ENCODE peak calls at places on chromosome 19, in nine cellular contexts. K is lower leg skin, M is psoas muscle, U is Calu3, H is RWPE1, O is uterus, S is tibial artery, Y is astrocyte of the spinal cord, J is left ventricle myocardium inferior. L is an unnamed sample.

GRCh38 chr19:33469171-33470039 is 52.2 kb downstream of the PEPD start:
- DNase-seq in K (peak), Y (no peak), S (no peak), O (no peak), U (no peak), H (no peak), M (no peak), J (no peak), L (no peak)

GRCh38 chr19:9945319-9945966 is 9.1 kb upstream of the OLFM2 start:
- DNase-seq in Y (peak), M (peak), J (peak), K (peak), S (peak), O (peak), H (peak), U (no peak), L (peak)

GRCh38 chr19:27971869-27972268 is 1241.1 kb downstream of the UQCRFS1 start:
- DNase-seq in H (no peak), U (no peak), Y (no peak), O (no peak), M (no peak), J (no peak), S (no peak), K (no peak), L (no peak)

GRCh38 chr19:44993526-44993925 is 7.7 kb upstream of the RELB start:
- DNase-seq in U (no peak), K (no peak), Y (no peak), O (no peak), M (no peak), H (no peak), J (no peak), S (no peak), L (no peak)

GRCh38 chr19:46659151-46660007 is 1.6 kb downstream of the DACT3 start:
- DNase-seq in Y (no peak), J (no peak), U (no peak), M (no peak), K (no peak), S (peak), O (peak), H (no peak), L (no peak)

GRCh38 chr19:29415507-29415906 is 110.3 kb upstream of the VSTM2B start:
- DNase-seq in J (no peak), Y (no peak), K (no peak), H (no peak), O (no peak), U (no peak), M (no peak), S (no peak), L (no peak)

GRCh38 chr19:17790059-17790780 is 4.7 kb upstream of the B3GNT3 start:
- DNase-seq in H (no peak), K (no peak), J (no peak), O (no peak), S (no peak), M (no peak), Y (no peak), U (no peak), L (no peak)

GRCh38 chr19:29873024-29873800 is 61.4 kb downstream of the CCNE1 start:
- DNase-seq in M (peak), Y (no peak), O (peak), H (peak), U (peak), J (peak), S (no peak), K (peak), L (no peak)

GRCh38 chr19:13138171-13138915 is 11.8 kb downstream of the STX10 start:
- DNase-seq in O (no peak), Y (no peak), S (no peak), J (no peak), H (no peak), M (no peak), U (no peak), K (no peak), L (no peak)

GRCh38 chr19:18961767-18962423 is 20.9 kb upstream of the HOMER3 start:
- DNase-seq in O (no peak), Y (no peak), J (no peak), K (no peak), S (no peak), H (no peak), M (no peak), U (no peak), L (no peak)

GRCh38 chr19:12639901-12640613 is 26.5 kb downstream of the MAN2B1 start:
- DNase-seq in J (peak), K (peak), H (peak), M (peak), O (peak), Y (peak), U (no peak), S (peak), L (peak)

GRCh38 chr19:16338470-16339360 is 14.1 kb downstream of the KLF2 start:
- DNase-seq in Y (peak), J (no peak), M (peak), K (no peak), O (no peak), H (peak), S (peak), U (peak), L (peak)

GRCh38 chr19:43683905-43684304 is 13.9 kb upstream of the PLAUR start:
- DNase-seq in S (no peak), U (no peak), K (no peak), M (no peak), O (no peak), H (no peak), J (no peak), Y (no peak), L (no peak)

GRCh38 chr19:13983213-13983889 is 22.8 kb downstream of the RFX1 start:
- DNase-seq in J (no peak), Y (no peak), K (no peak), M (no peak), S (no peak), O (no peak), H (no peak), U (no peak), L (no peak)

GRCh38 chr19:17834350-17835181 is 13.2 kb downstream of the JAK3 start:
- DNase-seq in Y (no peak), K (no peak), H (no peak), M (no peak), O (no peak), J (no peak), S (no peak), U (no peak), L (no peak)

GRCh38 chr19:35320285-35320706 is 8.7 kb upstream of the CD22 start:
- DNase-seq in O (no peak), Y (no peak), U (no peak), K (no peak), M (no peak), S (no peak), H (no peak), J (no peak), L (no peak)

GRCh38 chr19:8458380-8458779 is 13.6 kb downstream of the HNRNPM start:
- DNase-seq in Y (no peak), M (no peak), H (no peak), J (no peak), S (no peak), U (no peak), O (no peak), K (no peak), L (no peak)

GRCh38 chr19:5718579-5719273 is 1.2 kb downstream of the LONP1 start:
- DNase-seq in M (no peak), S (no peak), U (peak), J (no peak), H (peak), Y (peak), O (no peak), K (no peak), L (peak)

GRCh38 chr19:35642798-35643254 is 1.3 kb downstream of the ETV2 start:
- DNase-seq in K (no peak), J (no peak), M (no peak), H (no peak), Y (no peak), U (no peak), S (no peak), O (peak), L (no peak)

GRCh38 chr19:33241530-33242101 is 16.0 kb upstream of the SLC7A10 start:
- DNase-seq in S (no peak), H (peak), Y (no peak), K (no peak), U (peak), J (no peak), O (peak), M (no peak), L (no peak)

GRCh38 chr19:35114656-35115537 is 726 bp upstream of the FXYD3 start:
- DNase-seq in H (peak), M (peak), K (peak), J (peak), Y (peak), S (peak), O (peak), U (peak), L (no peak)

GRCh38 chr19:29524912-29525870 is 603 bp upstream of the VSTM2B start:
- DNase-seq in Y (no peak), O (no peak), J (peak), K (no peak), S (no peak), U (no peak), M (no peak), H (no peak), L (no peak)

GRCh38 chr19:1401889-1402217 is 511 bp upstream of the GAMT start:
- DNase-seq in S (no peak), K (no peak), H (no peak), Y (no peak), U (no peak), M (no peak), J (no peak), O (no peak), L (no peak)
- TF ChIP-seq CTCF in S (no peak), K (no peak), H (no peak), Y (no peak), U (no peak), M (no peak), J (no peak), O (no peak), L (no peak)

DNA sequence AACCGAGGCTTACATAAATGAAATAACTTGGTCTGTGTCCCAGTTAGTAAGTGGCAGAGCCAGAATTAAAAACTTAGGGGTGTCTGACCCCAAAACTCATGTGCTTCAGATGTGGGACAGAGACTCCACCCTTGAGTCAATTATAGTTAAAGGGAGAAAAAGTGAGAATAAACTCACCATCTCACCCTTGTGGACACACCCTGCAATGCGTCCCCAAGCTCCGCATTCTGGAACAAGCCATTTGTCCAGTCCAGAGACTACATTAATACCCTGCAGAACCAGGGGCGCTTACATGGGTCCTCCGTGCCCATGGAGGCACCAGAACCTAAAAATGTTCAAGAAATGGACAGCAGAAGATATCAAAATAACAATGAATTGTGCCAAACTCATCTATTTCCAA is 207.0 kb upstream of the ZNF507 start:
- DNase-seq in O (no peak), Y (no peak), K (no peak), H (no peak), U (no peak), S (no peak), M (no peak), J (no peak), L (no peak)
- TF ChIP-seq CTCF in O (no peak), Y (no peak), K (no peak), H (no peak), U (no peak), S (no peak), M (no peak), J (peak), L (no peak)

DNA sequence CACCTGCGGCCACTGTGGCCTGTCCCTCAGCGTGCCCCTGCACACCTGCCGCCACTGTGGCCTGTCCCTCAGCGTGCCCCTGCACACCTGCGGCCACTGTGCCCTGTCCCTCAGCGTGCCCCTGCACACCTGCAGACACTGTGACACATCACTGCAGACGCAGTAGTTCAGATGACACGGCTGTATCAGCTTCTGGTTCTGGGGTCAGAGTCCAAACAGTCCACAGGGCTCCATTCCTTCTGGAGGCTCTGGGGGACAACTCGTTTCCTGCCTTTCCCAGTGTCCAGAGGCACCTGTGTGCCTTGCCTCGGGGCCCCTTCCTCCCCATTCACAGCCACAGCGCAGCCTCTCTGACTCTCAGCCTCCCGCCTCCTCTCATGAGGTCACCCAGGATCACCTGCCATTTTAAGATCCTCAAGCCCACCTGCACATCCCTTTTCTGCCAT is 5.5 kb downstream of the SF3A2 start:
- DNase-seq in S (no peak), H (no peak), Y (no peak), J (no peak), U (no peak), M (no peak), K (no peak), O (no peak), L (no peak)
- TF ChIP-seq CTCF in S (no peak), H (no peak), Y (no peak), J (no peak), U (no peak), M (no peak), K (no peak), O (no peak), L (no peak)

DNA sequence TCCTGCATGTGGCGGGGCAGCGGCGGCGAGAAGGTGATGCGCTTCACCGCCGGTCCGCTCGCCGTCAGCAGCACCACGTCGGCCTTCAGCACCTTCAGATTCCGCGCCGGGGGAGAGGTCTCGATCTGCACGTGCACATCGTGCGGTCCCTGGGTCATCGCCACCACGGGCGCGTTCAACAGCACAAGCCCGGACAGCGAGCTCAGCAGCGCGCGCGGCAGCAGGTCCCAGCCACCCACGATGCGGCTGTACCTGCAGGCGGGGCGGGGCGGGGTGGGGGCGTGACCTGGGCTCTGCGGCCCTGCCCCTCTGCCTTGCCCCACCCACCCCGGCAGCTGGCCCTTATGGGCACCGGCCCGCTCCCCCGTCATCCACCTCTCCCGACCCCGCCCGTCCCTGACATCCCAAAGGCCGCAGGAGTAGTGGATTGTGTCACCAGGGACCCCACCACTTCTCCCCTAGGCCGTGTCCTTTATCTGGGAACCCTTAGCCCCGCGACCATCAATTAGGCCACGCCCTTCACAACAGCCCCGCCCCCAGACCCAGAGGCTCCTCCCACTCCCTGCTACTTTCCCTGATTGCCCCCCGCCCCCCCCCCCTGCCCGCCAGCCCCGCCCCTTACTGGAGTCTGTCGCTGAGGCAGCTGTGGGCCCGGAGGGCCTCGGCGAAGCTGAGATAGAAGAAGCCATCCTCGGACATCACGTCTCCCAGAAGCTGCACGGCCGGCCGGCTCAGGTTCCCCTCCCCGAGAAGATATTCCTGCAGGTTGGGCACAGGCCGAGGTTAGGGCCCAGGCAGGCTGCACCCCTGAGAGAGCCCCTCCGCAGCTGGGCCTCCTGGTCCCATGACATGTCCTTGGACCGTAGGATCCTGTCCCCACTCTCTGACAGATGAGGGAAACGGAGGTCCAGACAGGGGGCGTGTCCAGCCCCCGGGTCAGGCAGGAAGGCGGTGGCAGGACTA is 6.1 kb downstream of the IL4I1 start:
- DNase-seq in H (peak), O (no peak), S (no peak), J (no peak), K (no peak), M (no peak), Y (no peak), U (no peak), L (no peak)
- TF ChIP-seq CTCF in H (peak), O (no peak), S (no peak), J (peak), K (no peak), M (no peak), Y (no peak), U (no peak), L (no peak)

DNA sequence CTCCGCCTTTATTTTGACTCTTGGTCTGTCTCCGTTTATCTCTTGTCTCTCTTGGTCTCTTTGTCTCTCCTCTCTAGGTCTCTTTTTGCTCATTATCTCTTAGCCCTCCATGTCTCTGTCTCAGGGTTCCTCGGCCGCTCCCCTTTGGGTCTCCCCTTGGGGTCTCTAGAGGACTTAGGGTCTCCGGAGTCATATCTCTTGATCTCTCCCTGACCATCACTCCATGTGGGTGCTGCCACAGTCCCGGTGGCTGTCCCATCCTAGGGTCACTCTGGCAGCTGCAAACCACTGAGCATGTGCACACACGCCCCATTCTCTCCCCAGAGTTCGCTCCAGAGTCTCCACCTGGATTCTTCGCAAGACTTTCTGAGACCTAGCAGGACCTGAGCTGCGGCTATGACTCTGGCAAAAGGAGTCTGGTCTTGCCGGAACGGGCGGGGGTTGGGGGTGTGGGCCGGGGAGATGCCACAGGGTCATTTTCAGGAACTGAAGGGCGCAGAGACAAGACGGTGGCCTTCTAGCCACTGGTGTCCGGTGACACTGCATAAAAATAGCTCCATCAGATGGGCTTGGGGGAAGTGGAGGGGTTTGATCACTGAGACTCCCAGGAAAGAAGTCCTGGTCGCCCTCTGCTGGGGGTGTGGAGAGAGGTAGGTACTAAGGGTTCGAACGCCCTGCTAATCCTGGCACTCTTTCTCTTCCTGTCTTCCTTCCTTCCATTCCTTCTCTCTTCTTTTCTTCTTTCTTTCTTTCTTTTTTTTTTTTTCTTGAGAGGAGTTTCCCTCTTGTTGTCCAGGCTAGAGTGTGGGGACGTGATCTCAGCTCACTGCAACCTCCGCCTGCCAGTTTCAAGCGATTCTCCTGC is 1.2 kb upstream of the KCNA7 start:
- DNase-seq in M (peak), J (no peak), H (no peak), S (no peak), K (peak), U (peak), Y (no peak), O (no peak), L (no peak)
- TF ChIP-seq CTCF in M (peak), J (peak), H (peak), S (no peak), K (no peak), U (peak), Y (peak), O (no peak), L (peak)

GRCh38 chr19:7395360-7395781 is 46.6 kb downstream of the ARHGEF18 start:
- DNase-seq in M (no peak), S (no peak), K (no peak), U (no peak), H (no peak), Y (no peak), J (no peak), O (no peak), L (no peak)
- TF ChIP-seq CTCF in M (no peak), S (no peak), K (no peak), U (no peak), H (no peak), Y (no peak), J (no peak), O (no peak), L (no peak)

GRCh38 chr19:37719927-37720265 is 335 bp upstream of the ZNF607 start:
- DNase-seq in K (no peak), M (no peak), H (no peak), U (no peak), O (no peak), J (no peak), Y (no peak), S (no peak), L (no peak)
- TF ChIP-seq CTCF in K (no peak), M (no peak), H (no peak), U (peak), O (no peak), J (peak), Y (no peak), S (no peak), L (no peak)